ENCODE peak calls at places on chromosomes 2 and 18, in five cellular contexts. N, F, Y, S and A are unnamed samples.

GRCh38 chr2:10493075-10493635 is 45.0 kb upstream of the ODC1 start:
- DNase-seq in N (peak; percentile 52), F (no peak), Y (no peak), S (no peak), A (no peak)

GRCh38 chr2:74756356-74756890 is 77.5 kb upstream of the HK2 start:
- DNase-seq in N (no peak), F (no peak), Y (no peak), S (no peak), A (no peak)

GRCh38 chr2:98911376-98912154 is 24.5 kb downstream of the CRACDL start:
- DNase-seq in N (peak; percentile 50), F (no peak), Y (no peak), S (no peak), A (peak; percentile 23)

GRCh38 chr2:1681017-1681318 is 63.3 kb downstream of the PXDN start:
- DNase-seq in N (no peak), F (no peak), Y (no peak), S (no peak), A (no peak)

GRCh38 chr2:66024396-66024795 is 410.5 kb upstream of the MEIS1 start:
- DNase-seq in N (no peak), F (peak; percentile 88), Y (peak; percentile 37), S (no peak), A (no peak)

GRCh38 chr2:41965886-41966285 is 81.9 kb upstream of the PKDCC start:
- DNase-seq in N (no peak), F (no peak), Y (no peak), S (no peak), A (no peak)

GRCh38 chr18:22332590-22332989 is 85.1 kb downstream of the CTAGE1 start:
- DNase-seq in N (no peak), F (peak; percentile 91), Y (no peak), S (no peak), A (no peak)

GRCh38 chr2:23381084-23381483 is 3.9 kb upstream of the KLHL29 start:
- DNase-seq in N (no peak), F (peak; percentile 88), Y (peak; percentile 87), S (no peak), A (no peak)

GRCh38 chr2:160736629-160737028 is 243.0 kb upstream of the RBMS1 start:
- DNase-seq in N (no peak), F (peak; percentile 56), Y (no peak), S (no peak), A (no peak)

GRCh38 chr2:141519906-141520305 is 610.9 kb downstream of the LRP1B start:
- DNase-seq in N (no peak), F (no peak), Y (no peak), S (no peak), A (no peak)

GRCh38 chr2:181657379-181657778 is 474 bp upstream of the CERKL start:
- DNase-seq in N (no peak), F (peak; percentile 75), Y (no peak), S (no peak), A (no peak)

GRCh38 chr2:28975671-28976070 is 5.4 kb upstream of the TOGARAM2 start:
- DNase-seq in N (no peak), F (peak; percentile 35), Y (no peak), S (no peak), A (no peak)

GRCh38 chr18:79851981-79852380 is 54.2 kb downstream of the KCNG2 start:
- DNase-seq in N (no peak), F (no peak), Y (no peak), S (no peak), A (no peak)

GRCh38 chr2:120919771-120920437 is 184.2 kb downstream of the GLI2 start:
- DNase-seq in N (no peak), F (peak; percentile 44), Y (no peak), S (no peak), A (no peak)

GRCh38 chr2:190469770-190470169 is 61.6 kb downstream of the MFSD6 start:
- DNase-seq in N (no peak), F (peak; percentile 20), Y (peak; percentile 51), S (peak; percentile 38), A (peak; percentile 63)

GRCh38 chr18:28767781-28768211 is 590.9 kb upstream of the CDH2 start:
- DNase-seq in N (no peak), F (no peak), Y (no peak), S (no peak), A (no peak)